ENCODE peak calls at places on chromosomes 1 and 21, in seven cellular contexts. I is AG08396; O is adrenal gland; S is lung; D is stimulated activated CD8-positive, alpha-beta memory T cell treated with anti-CD3 and anti-CD28 coated beads, Interleukin-7, amount 100 ng/mL, for 1 hour; Q is EL; X is anterior cingulate cortex. W is an unnamed sample.

GRCh38 chr1:19817160-19817559 is 2.1 kb upstream of the RNF186 start:
- DNase-seq in D (no peak), X (no peak), Q (no peak), S (no peak), O (no peak), I (no peak), W (no peak)

GRCh38 chr1:202283379-202283844 is 58.3 kb downstream of the UBE2T start:
- DNase-seq in I (peak; percentile 36), S (no peak), Q (peak; percentile 94), D (no peak), X (no peak), O (no peak), W (no peak)

GRCh38 chr1:43565600-43566360 is 35.1 kb downstream of the PTPRF start:
- DNase-seq in I (peak; percentile 92), X (peak; percentile 63), S (no peak), D (no peak), O (peak; percentile 62), Q (peak; percentile 17), W (peak; percentile 69)

GRCh38 chr21:45504516-45505415 is 37.5 kb downstream of the SLC19A1 start:
- DNase-seq in S (no peak), Q (no peak), X (no peak), I (no peak), D (no peak), O (peak; percentile 7), W (no peak)

GRCh38 chr1:12075195-12076114 is 12.4 kb downstream of the TNFRSF8 start:
- DNase-seq in I (peak; percentile 59), X (no peak), D (no peak), S (no peak), O (peak; percentile 37), Q (peak; percentile 87), W (peak; percentile 69)

GRCh38 chr1:17120483-17120882 is 1.2 kb upstream of the PADI2 start:
- DNase-seq in O (no peak), Q (no peak), S (no peak), I (no peak), X (no peak), D (no peak), W (no peak)

GRCh38 chr1:10819198-10819901 is 22.9 kb upstream of the CASZ1 start:
- DNase-seq in D (no peak), O (no peak), X (no peak), I (no peak), Q (no peak), S (no peak), W (no peak)

GRCh38 chr1:154353966-154354365 is 28.6 kb downstream of the ATP8B2 start:
- DNase-seq in D (no peak), O (no peak), S (no peak), I (peak; percentile 0), X (no peak), Q (no peak), W (no peak)

GRCh38 chr1:157968951-157969350 is 24.5 kb upstream of the KIRREL1 start:
- DNase-seq in I (peak; percentile 72), Q (peak; percentile 88), S (no peak), O (peak; percentile 66), X (no peak), D (no peak), W (no peak)

GRCh38 chr1:116002781-116003455 is 26.6 kb downstream of the SLC22A15 start:
- DNase-seq in S (no peak), X (peak; percentile 85), O (no peak), I (no peak), Q (no peak), D (no peak), W (no peak)

GRCh38 chr1:161934278-161934608 is 89.4 kb downstream of the OLFML2B start:
- DNase-seq in X (no peak), O (no peak), I (no peak), S (no peak), Q (no peak), D (no peak), W (no peak)

GRCh38 chr1:7549693-7550161 is 221.4 kb upstream of the VAMP3 start:
- DNase-seq in D (no peak), O (no peak), S (no peak), X (no peak), I (no peak), Q (peak; percentile 34), W (no peak)

GRCh38 chr21:15823486-15824150 is 93.8 kb downstream of the USP25 start:
- DNase-seq in I (no peak), D (no peak), Q (no peak), O (no peak), S (no peak), X (no peak), W (no peak)

GRCh38 chr1:82225407-82226197 is 424.9 kb downstream of the ADGRL2 start:
- DNase-seq in I (peak; percentile 8), D (no peak), X (no peak), Q (peak; percentile 39), S (no peak), O (no peak), W (no peak)

GRCh38 chr1:4847731-4848130 is 193.3 kb downstream of the AJAP1 start:
- DNase-seq in O (no peak), I (no peak), X (no peak), Q (no peak), S (no peak), D (no peak), W (no peak)